ENCODE peak calls at places on chromosomes 3 and 15, in four cellular contexts. O is AG08396, P is NCI-H1092 treated with DMSO at 0.1 percent for 48 hours, D is ELR. L is an unnamed sample.

GRCh38 chr3:144437989-144438388 is 466.4 kb downstream of the DIPK2A start:
- DNase-seq in O (no peak), P (no peak), D (no peak), L (no peak)

GRCh38 chr15:82699726-82700125 is 9.9 kb downstream of the AP3B2 start:
- DNase-seq in O (no peak), P (no peak), D (peak; percentile 2), L (no peak)

GRCh38 chr15:71443538-71443937 is 328.3 kb downstream of the THSD4 start:
- DNase-seq in O (peak; percentile 52), P (no peak), D (peak; percentile 66), L (peak; percentile 71)

GRCh38 chr15:99435761-99436346 is 129.9 kb upstream of the MEF2A start:
- DNase-seq in O (no peak), P (no peak), D (no peak), L (no peak)

GRCh38 chr15:63752075-63752684 is 81.6 kb downstream of the HERC1 start:
- DNase-seq in O (peak; percentile 53), P (peak; percentile 48), D (peak; percentile 78), L (peak; percentile 68)

GRCh38 chr3:14203521-14204079 is 25.0 kb downstream of the LSM3 start:
- DNase-seq in O (peak; percentile 74), P (peak; percentile 59), D (peak; percentile 74), L (peak; percentile 75)

GRCh38 chr3:130829575-130829947 is 64.3 kb upstream of the ATP2C1 start:
- DNase-seq in O (no peak), P (peak; percentile 51), D (no peak), L (no peak)

GRCh38 chr3:78974181-78974770 is 793.5 kb downstream of the ROBO1 start:
- DNase-seq in O (peak; percentile 13), P (no peak), D (peak; percentile 58), L (no peak)

GRCh38 chr3:149765762-149766334 is 13.6 kb upstream of the COMMD2 start:
- DNase-seq in O (peak; percentile 37), P (peak; percentile 8), D (peak; percentile 53), L (peak; percentile 34)

GRCh38 chr15:78109156-78109555 is 16.8 kb downstream of the SH2D7 start:
- DNase-seq in O (no peak), P (no peak), D (no peak), L (no peak)

GRCh38 chr3:42123824-42124500 is 32.8 kb downstream of the TRAK1 start:
- DNase-seq in O (no peak), P (no peak), D (no peak), L (no peak)

GRCh38 chr3:56870436-56870835 is 68.7 kb upstream of the ARHGEF3 start:
- DNase-seq in O (no peak), P (no peak), D (peak; percentile 54), L (no peak)

GRCh38 chr3:43757613-43758012 is 66.9 kb downstream of the ABHD5 start:
- DNase-seq in O (no peak), P (no peak), D (no peak), L (no peak)

GRCh38 chr3:145191543-145191942 is 969.4 kb downstream of the PLOD2 start:
- DNase-seq in O (no peak), P (no peak), D (no peak), L (no peak)

GRCh38 chr3:108394563-108394962 is 98.2 kb downstream of the HHLA2 start:
- DNase-seq in O (no peak), P (no peak), D (no peak), L (no peak)

GRCh38 chr3:61605589-61606175 is 44.3 kb downstream of the PTPRG start:
- DNase-seq in O (no peak), P (no peak), D (no peak), L (no peak)